ENCODE peak calls at places on chromosomes 4 and X, in six cellular contexts. A is tibial artery, D is endothelial cell, X is NB4, O is lung, U is fibroblast of the aortic adventitia. B is an unnamed sample.
A peak's percentile ranks its signal among the peaks of the same experiment; 100 is the strongest.

GRCh38 chrX:14039344-14039743 is 9.7 kb upstream of the GEMIN8 start:
- DNase-seq in X (peak; percentile 66), U (peak; percentile 64), D (peak; percentile 34), O (peak; percentile 59), A (peak; percentile 45), B (peak; percentile 28)

GRCh38 chr4:84451546-84451945 is 47.5 kb downstream of the NKX6-1 start:
- DNase-seq in U (peak; percentile 5), O (no peak), X (peak; percentile 1), A (no peak), D (no peak), B (no peak)

GRCh38 chr4:14924945-14925344 is 77.3 kb upstream of the CPEB2 start:
- DNase-seq in X (no peak), U (no peak), A (no peak), D (no peak), O (no peak), B (no peak)

GRCh38 chr4:139454646-139455045 is 725 bp downstream of the RAB33B start:
- DNase-seq in D (no peak), A (no peak), X (peak; percentile 9), O (no peak), U (no peak), B (no peak)

GRCh38 chr4:8228319-8229250 is 29.5 kb downstream of the SH3TC1 start:
- DNase-seq in D (no peak), X (peak; percentile 84), O (peak; percentile 86), A (peak; percentile 55), U (peak; percentile 66), B (peak; percentile 82)

GRCh38 chr4:121822796-121823504 is 733 bp downstream of the CCNA2 start:
- DNase-seq in U (peak; percentile 11), X (peak; percentile 68), A (peak; percentile 22), O (no peak), D (peak; percentile 36), B (peak; percentile 56)

GRCh38 chr4:3703677-3704521 is 62.3 kb upstream of the ADRA2C start:
- DNase-seq in D (no peak), O (no peak), A (no peak), X (no peak), U (no peak), B (no peak)

GRCh38 chr4:7226464-7226863 is 34.1 kb downstream of the SORCS2 start:
- DNase-seq in D (no peak), X (no peak), U (no peak), O (no peak), A (no peak), B (no peak)

GRCh38 chrX:75609361-75609760 is 86.5 kb upstream of the ZDHHC15 start:
- DNase-seq in U (no peak), X (no peak), O (no peak), A (no peak), D (no peak), B (no peak)

GRCh38 chr4:120317713-120318112 is 251.1 kb upstream of the MAD2L1 start:
- DNase-seq in D (no peak), A (no peak), X (no peak), U (no peak), O (no peak), B (no peak)

GRCh38 chr4:4693258-4693657 is 151.4 kb upstream of the STX18 start:
- DNase-seq in A (no peak), U (no peak), O (no peak), D (no peak), X (peak; percentile 79), B (peak; percentile 45)

GRCh38 chr4:88823058-88823919 is 125.7 kb upstream of the NAP1L5 start:
- DNase-seq in X (peak; percentile 78), A (peak; percentile 94), D (peak; percentile 58), U (peak; percentile 97), O (peak; percentile 89), B (peak; percentile 59)
- TF ChIP-seq CTCF in X (no peak), A (no peak), D (no peak), U (no peak), O (no peak), B (no peak)

GRCh38 chr4:25580633-25581467 is 74.8 kb upstream of the SLC34A2 start:
- DNase-seq in U (no peak), D (no peak), A (no peak), O (no peak), X (no peak), B (no peak)
- TF ChIP-seq CTCF in U (no peak), D (no peak), A (no peak), O (no peak), X (no peak), B (no peak)

DNA sequence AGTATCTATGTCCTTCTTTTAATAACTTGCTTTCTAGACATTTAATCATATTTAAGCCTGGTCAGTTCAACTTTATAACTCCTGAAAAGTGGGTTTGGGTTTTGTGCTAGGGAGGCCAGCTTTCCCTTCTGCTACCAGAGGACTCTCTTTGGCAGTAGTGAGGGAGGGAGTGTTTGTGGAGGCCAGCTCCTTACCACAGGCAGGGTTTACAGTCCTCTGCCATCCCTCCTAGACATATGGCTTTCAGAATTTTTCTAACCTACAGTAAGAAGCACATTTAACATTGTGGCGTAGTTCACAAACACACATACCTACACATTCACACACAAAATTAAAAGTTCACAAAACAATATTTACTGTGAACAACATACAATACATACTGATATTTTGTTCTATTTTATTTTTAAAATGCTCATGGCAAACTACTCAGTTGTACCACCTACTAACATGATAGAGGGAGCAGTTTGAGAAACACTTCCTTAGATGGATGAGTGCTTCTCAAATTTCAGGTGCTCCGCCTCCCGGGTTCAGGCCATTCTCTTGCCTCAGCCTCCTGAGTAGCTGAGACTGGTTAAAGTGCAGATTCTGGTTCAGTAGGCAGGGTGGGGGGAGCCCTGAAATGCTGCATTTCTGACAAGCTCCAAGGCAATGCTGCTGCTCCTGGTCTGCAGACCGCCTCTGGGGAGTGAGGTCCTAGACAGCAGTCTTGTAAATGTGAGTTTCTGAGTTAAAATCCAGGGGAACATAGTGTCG is 86.7 kb downstream of the PTTG2 start:
- DNase-seq in U (peak; percentile 37), D (no peak), X (no peak), O (no peak), A (no peak), B (no peak)
- TF ChIP-seq CTCF in U (no peak), D (no peak), X (no peak), O (no peak), A (no peak), B (no peak)

GRCh38 chr4:26823583-26823982 is 37.1 kb upstream of the STIM2 start:
- DNase-seq in U (no peak), D (no peak), A (no peak), O (no peak), X (no peak), B (no peak)

GRCh38 chr4:26822546-26822945 is 38.1 kb upstream of the STIM2 start:
- DNase-seq in O (no peak), A (no peak), X (peak; percentile 49), D (no peak), U (no peak), B (peak; percentile 44)

GRCh38 chr4:26820346-26820745 is 40.3 kb upstream of the STIM2 start:
- DNase-seq in X (no peak), O (no peak), A (no peak), D (no peak), U (no peak), B (no peak)

GRCh38 chr4:26819478-26819877 is 41.2 kb upstream of the STIM2 start:
- DNase-seq in O (no peak), A (no peak), U (no peak), D (no peak), X (no peak), B (peak; percentile 28)

DNA sequence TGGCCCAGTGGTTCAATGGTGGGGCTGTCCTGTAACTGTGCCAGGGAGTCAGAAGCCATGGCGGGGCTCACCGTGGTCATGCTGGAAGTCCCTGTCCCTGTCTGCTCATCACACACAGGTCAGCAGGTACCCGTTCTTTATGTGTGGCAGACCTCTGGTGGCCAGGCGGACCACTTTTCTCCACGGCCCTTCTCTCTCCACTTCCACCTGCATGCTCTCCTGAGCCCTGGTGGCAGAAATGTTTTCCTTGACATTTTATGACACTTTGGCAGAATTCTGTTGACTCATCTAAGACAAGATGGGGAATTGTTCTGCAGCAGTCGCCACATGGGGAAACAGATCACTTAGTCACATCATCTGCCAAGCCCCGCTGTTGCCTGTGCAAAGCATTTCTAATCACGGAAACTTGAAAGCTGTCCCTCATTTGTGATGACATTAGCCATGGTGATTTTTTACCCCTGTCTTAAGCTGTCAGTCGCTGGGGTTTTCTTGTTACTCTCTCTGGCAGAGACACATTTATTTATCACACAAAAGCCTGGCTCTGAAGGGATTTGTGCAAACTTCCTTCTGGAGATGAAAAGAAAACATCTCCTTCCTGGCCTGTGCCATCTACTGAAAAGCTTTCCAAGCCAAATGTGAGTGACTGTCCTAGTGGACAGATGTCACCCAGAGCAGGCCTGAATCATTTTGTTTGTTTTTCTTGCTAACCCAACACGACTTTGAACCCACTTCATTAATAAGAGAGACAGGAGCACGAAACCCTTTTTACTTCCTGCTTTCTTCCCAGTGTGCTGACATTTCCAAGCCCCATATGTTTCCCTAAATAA is 38.8 kb upstream of the STIM2 start:
- DNase-seq in D (no peak), X (peak; percentile 39), A (no peak), O (no peak), U (no peak), B (no peak)
- TF ChIP-seq CTCF in D (no peak), X (no peak), A (no peak), O (no peak), U (no peak), B (no peak)

GRCh38 chr4:176189891-176190795 is 5.2 kb downstream of the SPATA4 start:
- DNase-seq in O (no peak), U (peak; percentile 16), A (no peak), D (no peak), X (no peak), B (no peak)

GRCh38 chr4:176193126-176193525 is 2.3 kb downstream of the SPATA4 start:
- DNase-seq in X (no peak), O (no peak), A (no peak), D (no peak), U (peak; percentile 46), B (no peak)

GRCh38 chr4:176188654-176189053 is 6.7 kb downstream of the SPATA4 start:
- DNase-seq in U (no peak), O (no peak), X (no peak), A (no peak), D (no peak), B (no peak)

GRCh38 chr4:176193898-176194297 is 1.5 kb downstream of the SPATA4 start:
- DNase-seq in U (peak; percentile 57), X (no peak), D (no peak), O (no peak), A (no peak), B (no peak)

GRCh38 chr4:176191974-176192373 is 3.4 kb downstream of the SPATA4 start:
- DNase-seq in U (peak; percentile 32), A (no peak), D (no peak), X (no peak), O (no peak), B (no peak)
- TF ChIP-seq CTCF in U (no peak), A (no peak), D (no peak), X (no peak), O (no peak), B (no peak)

DNA sequence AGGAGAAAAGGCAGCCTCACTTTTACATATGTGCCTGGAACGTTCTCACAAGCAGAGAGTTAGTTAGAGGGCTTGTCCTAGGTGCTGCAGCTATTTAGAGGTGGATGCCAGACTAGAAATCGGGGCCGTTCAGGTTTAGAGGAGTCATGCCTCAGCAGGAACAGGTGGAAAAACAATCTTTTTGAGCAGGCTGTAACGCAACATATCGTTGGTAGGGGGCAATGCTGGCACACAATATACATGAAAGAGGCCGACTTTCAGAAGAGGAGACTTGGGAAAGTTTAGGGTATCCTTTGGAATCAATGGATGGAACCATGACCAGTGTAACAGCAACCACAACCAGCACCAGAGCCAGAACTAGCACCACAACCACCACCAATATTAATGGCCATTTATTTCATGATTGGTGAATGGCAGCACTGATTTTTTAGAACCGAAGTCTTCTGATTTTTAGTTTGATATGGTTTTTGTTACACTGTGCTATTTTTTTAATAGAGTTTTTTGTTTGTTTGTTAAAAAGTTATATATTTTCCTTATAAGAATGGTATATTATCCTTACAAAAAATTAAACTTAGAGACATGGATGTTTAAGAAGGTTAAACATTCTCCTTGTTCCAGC is 14.9 kb upstream of the PAQR3 start:
- DNase-seq in D (peak; percentile 45), X (peak; percentile 57), A (no peak), O (no peak), U (no peak), B (no peak)
- TF ChIP-seq CTCF in D (peak; percentile 56), X (peak; percentile 66), A (peak; percentile 61), O (peak; percentile 0), U (peak; percentile 29), B (peak; percentile 10)